ENCODE peak calls at places on chromosomes 7 and 10, in four cellular contexts. One of them, this sample, is unnamed.

GRCh38 chr10:17527530-17528146 is 73.2 kb upstream of the ST8SIA6 start:
- DNase-seq in GM23338: peak; percentile 27
- DNase-seq in DND-41: no peak
- DNase-seq in fibroblast of lung: peak; percentile 95
- DNase-seq in this sample: peak; percentile 69

GRCh38 chr10:70562036-70562710 is 40.4 kb downstream of the PRF1 start:
- DNase-seq in GM23338: no peak
- DNase-seq in DND-41: no peak
- DNase-seq in fibroblast of lung: no peak
- DNase-seq in this sample: no peak

GRCh38 chr7:27952393-27953290 is 212.7 kb downstream of the TAX1BP1 start:
- DNase-seq in GM23338: no peak
- DNase-seq in DND-41: no peak
- DNase-seq in fibroblast of lung: peak; percentile 52
- DNase-seq in this sample: no peak

GRCh38 chr10:133309111-133309719 is 501 bp downstream of the ZNF511 start:
- DNase-seq in GM23338: peak; percentile 90
- DNase-seq in DND-41: peak; percentile 89
- DNase-seq in fibroblast of lung: peak; percentile 84
- DNase-seq in this sample: peak; percentile 93

GRCh38 chr7:80273327-80273726 is 138.7 kb downstream of the GNAI1 start:
- DNase-seq in GM23338: no peak
- DNase-seq in DND-41: no peak
- DNase-seq in fibroblast of lung: peak; percentile 69
- DNase-seq in this sample: peak; percentile 61

GRCh38 chr10:8539056-8539455 is 484.6 kb downstream of the GATA3 start:
- DNase-seq in GM23338: no peak
- DNase-seq in DND-41: no peak
- DNase-seq in fibroblast of lung: peak; percentile 35
- DNase-seq in this sample: peak; percentile 67

GRCh38 chr10:98608417-98608816 is 161.7 kb upstream of the HPS1 start:
- DNase-seq in GM23338: peak; percentile 14
- DNase-seq in DND-41: no peak
- DNase-seq in fibroblast of lung: no peak
- DNase-seq in this sample: no peak

GRCh38 chr7:151244156-151244870 is 4.2 kb downstream of the SMARCD3 start:
- DNase-seq in GM23338: peak; percentile 85
- DNase-seq in DND-41: peak; percentile 69
- DNase-seq in fibroblast of lung: no peak
- DNase-seq in this sample: peak; percentile 19

GRCh38 chr10:82982110-82982608 is 1107.2 kb downstream of the NRG3 start:
- DNase-seq in GM23338: no peak
- DNase-seq in DND-41: no peak
- DNase-seq in fibroblast of lung: peak; percentile 98
- DNase-seq in this sample: peak; percentile 87

GRCh38 chr7:144011458-144012230 is 11.5 kb downstream of the OR6B1 start:
- DNase-seq in GM23338: no peak
- DNase-seq in DND-41: no peak
- DNase-seq in fibroblast of lung: no peak
- DNase-seq in this sample: peak; percentile 10

GRCh38 chr10:33136781-33137180 is 178.8 kb upstream of the ITGB1 start:
- DNase-seq in GM23338: no peak
- DNase-seq in DND-41: no peak
- DNase-seq in fibroblast of lung: peak; percentile 95
- DNase-seq in this sample: peak; percentile 89

GRCh38 chr7:9981950-9982349 is 991.7 kb upstream of the PHF14 start:
- DNase-seq in GM23338: no peak
- DNase-seq in DND-41: no peak
- DNase-seq in fibroblast of lung: peak; percentile 8
- DNase-seq in this sample: no peak

GRCh38 chr7:126501617-126502016 is 751.1 kb downstream of the GRM8 start:
- DNase-seq in GM23338: no peak
- DNase-seq in DND-41: no peak
- DNase-seq in fibroblast of lung: no peak
- DNase-seq in this sample: peak; percentile 5

GRCh38 chr7:130906575-130906974 is 172.6 kb upstream of the KLF14 start:
- DNase-seq in GM23338: no peak
- DNase-seq in DND-41: no peak
- DNase-seq in fibroblast of lung: no peak
- DNase-seq in this sample: no peak

GRCh38 chr7:130909161-130909836 is 175.3 kb upstream of the KLF14 start:
- DNase-seq in GM23338: no peak
- DNase-seq in DND-41: no peak
- DNase-seq in fibroblast of lung: no peak
- DNase-seq in this sample: no peak

GRCh38 chr7:130907439-130907838 is 173.4 kb upstream of the KLF14 start:
- DNase-seq in GM23338: no peak
- DNase-seq in DND-41: no peak
- DNase-seq in fibroblast of lung: peak; percentile 65
- DNase-seq in this sample: no peak

GRCh38 chr7:130909881-130910672 is 176.1 kb upstream of the KLF14 start:
- DNase-seq in GM23338: no peak
- DNase-seq in DND-41: no peak
- DNase-seq in fibroblast of lung: peak; percentile 80
- DNase-seq in this sample: no peak

GRCh38 chr7:130908345-130909160 is 174.5 kb upstream of the KLF14 start:
- DNase-seq in GM23338: no peak
- DNase-seq in DND-41: no peak
- DNase-seq in fibroblast of lung: no peak
- DNase-seq in this sample: no peak
- H3K4me3 ChIP-seq in GM23338: no peak overlapping the region
- H3K4me3 ChIP-seq in DND-41: no peak overlapping the region
- H3K4me3 ChIP-seq in fibroblast of lung: peak overlapping the region; percentile 97
- H3K4me3 ChIP-seq in this sample: no peak overlapping the region

DNA sequence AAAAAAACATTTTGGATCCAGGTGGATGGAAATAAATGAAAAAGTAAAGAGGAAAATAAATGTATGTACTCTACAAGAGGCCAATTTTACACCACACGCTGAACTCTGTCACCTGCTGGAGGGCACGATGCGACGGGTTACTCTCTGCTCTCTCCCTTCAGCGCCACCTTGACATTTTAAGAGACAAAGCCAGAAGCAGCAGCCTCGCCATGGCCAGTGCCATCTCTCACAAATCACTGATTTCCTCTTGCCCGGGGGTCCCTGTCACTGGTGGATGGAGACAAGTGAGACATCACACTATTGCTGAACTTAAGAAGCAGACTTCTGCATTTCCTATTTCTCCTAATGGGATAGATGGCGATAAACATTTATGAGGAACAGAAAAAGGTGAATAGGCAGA is 190.0 kb downstream of the ZMYND11 start:
- DNase-seq in GM23338: no peak
- DNase-seq in DND-41: no peak
- DNase-seq in fibroblast of lung: no peak
- DNase-seq in this sample: no peak
- H3K4me1 ChIP-seq in GM23338: peaks cover 4% of the 10 kb centered on the region
- H3K4me1 ChIP-seq in DND-41: peaks cover 41% of the 10 kb centered on the region
- H3K4me1 ChIP-seq in fibroblast of lung: peaks cover 11% of the 10 kb centered on the region
- H3K4me1 ChIP-seq in this sample: peaks cover 7% of the 10 kb centered on the region

GRCh38 chr10:79070091-79070610 is 1.4 kb downstream of the ZMIZ1 start:
- DNase-seq in GM23338: peak; percentile 34
- DNase-seq in DND-41: no peak
- DNase-seq in fibroblast of lung: peak; percentile 54
- DNase-seq in this sample: no peak
- H4K20me1 ChIP-seq in GM23338: peaks cover 13% of the 10 kb centered on the region
- H4K20me1 ChIP-seq in DND-41: peaks cover 46% of the 10 kb centered on the region
- H4K20me1 ChIP-seq in fibroblast of lung: no peaks in the 10 kb centered on the region
- H4K20me1 ChIP-seq in this sample: no peaks in the 10 kb centered on the region

GRCh38 chr7:149718730-149719049 is 54.7 kb downstream of the ZNF467 start:
- DNase-seq in GM23338: no peak
- DNase-seq in DND-41: no peak
- DNase-seq in fibroblast of lung: no peak
- DNase-seq in this sample: no peak

GRCh38 chr7:149721084-149721601 is 52.2 kb downstream of the ZNF467 start:
- DNase-seq in GM23338: no peak
- DNase-seq in DND-41: no peak
- DNase-seq in fibroblast of lung: no peak
- DNase-seq in this sample: no peak

GRCh38 chr7:149719912-149720335 is 53.5 kb downstream of the ZNF467 start:
- DNase-seq in GM23338: no peak
- DNase-seq in DND-41: no peak
- DNase-seq in fibroblast of lung: no peak
- DNase-seq in this sample: no peak

GRCh38 chr7:149719050-149719899 is 54.1 kb downstream of the ZNF467 start:
- DNase-seq in GM23338: no peak
- DNase-seq in DND-41: no peak
- DNase-seq in fibroblast of lung: peak; percentile 89
- DNase-seq in this sample: peak; percentile 16

DNA sequence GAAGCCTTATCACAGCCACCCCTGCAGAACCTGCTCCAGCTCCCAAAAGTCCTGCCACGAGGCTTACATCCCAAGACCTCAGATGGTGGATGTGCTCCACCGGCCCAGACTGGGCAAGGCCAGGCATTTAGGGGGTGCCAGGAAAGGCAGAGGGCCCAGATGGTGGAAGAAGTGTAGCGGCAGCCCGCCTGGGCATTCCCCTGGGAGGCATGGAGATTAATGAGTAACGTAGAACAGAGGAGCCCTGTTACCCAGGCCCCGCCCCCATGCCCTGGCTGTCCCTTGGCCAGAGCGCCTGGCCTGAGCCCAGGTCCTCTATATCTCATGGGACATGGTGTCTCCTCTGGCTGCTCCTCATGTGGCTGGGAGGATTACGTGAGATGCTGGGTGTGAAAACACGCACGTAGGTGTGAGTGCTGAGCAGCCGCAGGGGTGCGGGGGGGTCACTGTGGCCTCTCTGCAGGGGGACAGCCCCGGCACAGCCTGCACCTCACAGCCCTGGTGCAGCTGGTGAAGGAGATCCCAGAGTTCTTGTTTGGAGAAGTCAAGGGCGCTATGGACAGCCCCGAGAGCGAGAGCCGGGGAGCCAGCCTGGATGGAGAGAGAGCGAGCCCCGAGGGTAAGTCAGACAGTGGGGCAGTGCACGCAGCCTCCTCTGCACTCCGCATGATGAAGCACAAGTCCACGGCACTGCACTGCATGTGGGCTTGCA is 52.9 kb downstream of the ZNF467 start:
- DNase-seq in GM23338: no peak
- DNase-seq in DND-41: no peak
- DNase-seq in fibroblast of lung: no peak
- DNase-seq in this sample: no peak
- H3K4me3 ChIP-seq in GM23338: no peak overlapping the region
- H3K4me3 ChIP-seq in DND-41: no peak overlapping the region
- H3K4me3 ChIP-seq in fibroblast of lung: no peak overlapping the region
- H3K4me3 ChIP-seq in this sample: no peak overlapping the region

GRCh38 chr10:94042814-94043175 is 49.1 kb downstream of the PLCE1 start:
- DNase-seq in GM23338: no peak
- DNase-seq in DND-41: no peak
- DNase-seq in fibroblast of lung: peak; percentile 66
- DNase-seq in this sample: no peak

GRCh38 chr10:94042001-94042813 is 48.5 kb downstream of the PLCE1 start:
- DNase-seq in GM23338: peak; percentile 61
- DNase-seq in DND-41: no peak
- DNase-seq in fibroblast of lung: peak; percentile 87
- DNase-seq in this sample: peak; percentile 23

GRCh38 chr10:94036664-94037033 is 42.9 kb downstream of the PLCE1 start:
- DNase-seq in GM23338: no peak
- DNase-seq in DND-41: no peak
- DNase-seq in fibroblast of lung: peak; percentile 41
- DNase-seq in this sample: no peak

GRCh38 chr10:94035982-94036663 is 42.4 kb downstream of the PLCE1 start:
- DNase-seq in GM23338: no peak
- DNase-seq in DND-41: no peak
- DNase-seq in fibroblast of lung: peak; percentile 70
- DNase-seq in this sample: no peak

DNA sequence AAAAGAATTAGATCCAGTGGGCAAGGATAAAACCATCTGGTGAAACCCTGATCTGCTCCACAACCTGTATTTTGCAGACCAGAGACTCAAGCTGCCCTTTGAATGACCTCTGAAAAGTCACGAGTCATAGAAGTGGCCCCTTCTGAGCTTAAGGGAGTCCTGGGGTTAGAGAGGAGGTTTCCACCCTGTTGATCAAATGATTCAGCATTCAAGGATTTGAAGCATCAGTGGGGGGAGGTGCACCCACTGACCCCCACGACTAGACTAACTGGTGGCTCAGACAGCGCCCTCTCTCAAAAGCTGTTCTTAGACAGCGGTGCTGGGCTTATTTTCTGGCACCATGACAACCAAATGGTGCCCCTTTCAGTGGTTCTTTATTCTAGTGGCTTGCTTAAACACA is 44.3 kb downstream of the PLCE1 start:
- DNase-seq in GM23338: peak; percentile 35
- DNase-seq in DND-41: no peak
- DNase-seq in fibroblast of lung: peak; percentile 75
- DNase-seq in this sample: no peak
- H3K4me1 ChIP-seq in GM23338: peaks cover 14% of the 10 kb centered on the region
- H3K4me1 ChIP-seq in DND-41: no peaks in the 10 kb centered on the region
- H3K4me1 ChIP-seq in fibroblast of lung: peaks cover 2% of the 10 kb centered on the region
- H3K4me1 ChIP-seq in this sample: no peaks in the 10 kb centered on the region

GRCh38 chr10:32039745-32040144 is 16.5 kb downstream of the KIF5B start:
- DNase-seq in GM23338: no peak
- DNase-seq in DND-41: no peak
- DNase-seq in fibroblast of lung: no peak
- DNase-seq in this sample: no peak
- H4K20me1 ChIP-seq in GM23338: peaks cover 39% of the 10 kb centered on the region
- H4K20me1 ChIP-seq in DND-41: peaks cover 58% of the 10 kb centered on the region
- H4K20me1 ChIP-seq in fibroblast of lung: no peaks in the 10 kb centered on the region
- H4K20me1 ChIP-seq in this sample: peaks cover 7% of the 10 kb centered on the region

GRCh38 chr7:42233939-42234338 is 3.1 kb downstream of the GLI3 start:
- DNase-seq in GM23338: no peak
- DNase-seq in DND-41: no peak
- DNase-seq in fibroblast of lung: peak; percentile 69
- DNase-seq in this sample: peak; percentile 52
- H3K4me3 ChIP-seq in GM23338: no peak overlapping the region
- H3K4me3 ChIP-seq in DND-41: no peak overlapping the region
- H3K4me3 ChIP-seq in fibroblast of lung: peak overlapping the region; percentile 89
- H3K4me3 ChIP-seq in this sample: peak overlapping the region; percentile 73

DNA sequence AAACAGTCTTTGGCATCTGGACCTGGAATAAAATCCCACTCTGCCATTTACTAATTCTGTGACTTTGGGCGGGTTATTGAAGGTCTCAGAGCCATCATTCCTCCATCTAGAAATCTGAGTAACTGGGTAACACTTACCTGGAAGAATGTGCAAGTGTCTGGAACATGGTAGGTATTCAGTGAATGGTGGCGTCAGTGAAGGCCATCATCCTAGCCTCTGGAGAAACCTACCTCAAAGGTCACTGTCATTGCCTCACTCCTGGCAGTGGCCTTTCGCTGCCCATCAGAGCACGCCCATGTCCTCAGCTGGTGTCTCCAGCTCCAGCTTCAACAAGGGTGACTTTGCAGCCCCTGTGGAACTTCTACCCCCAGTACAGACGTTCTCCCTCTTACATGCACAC is 4.5 kb downstream of the GAL3ST4 start:
- DNase-seq in GM23338: no peak
- DNase-seq in DND-41: no peak
- DNase-seq in fibroblast of lung: no peak
- DNase-seq in this sample: no peak
- H3K4me1 ChIP-seq in GM23338: peaks cover 14% of the 10 kb centered on the region
- H3K4me1 ChIP-seq in DND-41: peaks cover 26% of the 10 kb centered on the region
- H3K4me1 ChIP-seq in fibroblast of lung: peaks cover 4% of the 10 kb centered on the region
- H3K4me1 ChIP-seq in this sample: peaks cover 22% of the 10 kb centered on the region

GRCh38 chr7:30309842-30310435 is 25.5 kb downstream of the ZNRF2 start:
- DNase-seq in GM23338: no peak
- DNase-seq in DND-41: no peak
- DNase-seq in fibroblast of lung: no peak
- DNase-seq in this sample: no peak
- H4K20me1 ChIP-seq in GM23338: no peaks in the 10 kb centered on the region
- H4K20me1 ChIP-seq in DND-41: peaks cover 60% of the 10 kb centered on the region
- H4K20me1 ChIP-seq in fibroblast of lung: no peaks in the 10 kb centered on the region
- H4K20me1 ChIP-seq in this sample: no peaks in the 10 kb centered on the region

GRCh38 chr10:124724279-124725027 is 19.7 kb downstream of the FAM53B start:
- DNase-seq in GM23338: no peak
- DNase-seq in DND-41: no peak
- DNase-seq in fibroblast of lung: no peak
- DNase-seq in this sample: peak; percentile 71
- H3K4me3 ChIP-seq in GM23338: no peak overlapping the region
- H3K4me3 ChIP-seq in DND-41: no peak overlapping the region
- H3K4me3 ChIP-seq in fibroblast of lung: no peak overlapping the region
- H3K4me3 ChIP-seq in this sample: no peak overlapping the region